ENCODE peak calls at places on chromosomes 12 and 14, in nine cellular contexts. One of them, this sample, is unnamed.

GRCh38 chr12:104742551-104742961 is 215.5 kb downstream of the SLC41A2 start:
- DNase-seq in left lung: no peak
- DNase-seq in thoracic aorta: no peak
- DNase-seq in AG09319: no peak
- DNase-seq in AG04450: no peak
- DNase-seq in OCI-LY7: no peak
- DNase-seq in osteocyte: no peak
- DNase-seq in GM20000: no peak
- DNase-seq in cardiac muscle cell: no peak
- DNase-seq in this sample: no peak

GRCh38 chr12:89574736-89575208 is 48.9 kb upstream of the POC1B start:
- DNase-seq in left lung: no peak
- DNase-seq in thoracic aorta: no peak
- DNase-seq in AG09319: peak; percentile 73
- DNase-seq in AG04450: peak; percentile 63
- DNase-seq in OCI-LY7: peak; percentile 4
- DNase-seq in osteocyte: no peak
- DNase-seq in GM20000: no peak
- DNase-seq in cardiac muscle cell: peak; percentile 87
- DNase-seq in this sample: peak; percentile 18

GRCh38 chr14:93105362-93105761 is 10.4 kb downstream of the ITPK1 start:
- DNase-seq in left lung: peak; percentile 91
- DNase-seq in thoracic aorta: no peak
- DNase-seq in AG09319: peak; percentile 45
- DNase-seq in AG04450: no peak
- DNase-seq in OCI-LY7: no peak
- DNase-seq in osteocyte: no peak
- DNase-seq in GM20000: no peak
- DNase-seq in cardiac muscle cell: peak; percentile 85
- DNase-seq in this sample: peak; percentile 76

GRCh38 chr12:120750806-120751205 is 25.2 kb downstream of the ACADS start:
- DNase-seq in left lung: no peak
- DNase-seq in thoracic aorta: no peak
- DNase-seq in AG09319: no peak
- DNase-seq in AG04450: no peak
- DNase-seq in OCI-LY7: no peak
- DNase-seq in osteocyte: no peak
- DNase-seq in GM20000: no peak
- DNase-seq in cardiac muscle cell: no peak
- DNase-seq in this sample: no peak

GRCh38 chr14:57317248-57317833 is 48.6 kb downstream of the AP5M1 start:
- DNase-seq in left lung: no peak
- DNase-seq in thoracic aorta: peak; percentile 21
- DNase-seq in AG09319: peak; percentile 45
- DNase-seq in AG04450: peak; percentile 51
- DNase-seq in OCI-LY7: peak; percentile 79
- DNase-seq in osteocyte: peak; percentile 87
- DNase-seq in GM20000: peak; percentile 67
- DNase-seq in cardiac muscle cell: peak; percentile 85
- DNase-seq in this sample: peak; percentile 67

GRCh38 chr12:24743891-24744793 is 204.8 kb downstream of the BCAT1 start:
- DNase-seq in left lung: no peak
- DNase-seq in thoracic aorta: no peak
- DNase-seq in AG09319: no peak
- DNase-seq in AG04450: no peak
- DNase-seq in OCI-LY7: no peak
- DNase-seq in osteocyte: no peak
- DNase-seq in GM20000: no peak
- DNase-seq in cardiac muscle cell: peak; percentile 50
- DNase-seq in this sample: no peak

GRCh38 chr12:114045333-114045732 is 79.2 kb upstream of the RBM19 start:
- DNase-seq in left lung: no peak
- DNase-seq in thoracic aorta: no peak
- DNase-seq in AG09319: no peak
- DNase-seq in AG04450: no peak
- DNase-seq in OCI-LY7: no peak
- DNase-seq in osteocyte: no peak
- DNase-seq in GM20000: no peak
- DNase-seq in cardiac muscle cell: no peak
- DNase-seq in this sample: no peak

GRCh38 chr14:65128096-65128495 is 25.8 kb upstream of the MAX start:
- DNase-seq in left lung: no peak
- DNase-seq in thoracic aorta: no peak
- DNase-seq in AG09319: no peak
- DNase-seq in AG04450: no peak
- DNase-seq in OCI-LY7: no peak
- DNase-seq in osteocyte: no peak
- DNase-seq in GM20000: no peak
- DNase-seq in cardiac muscle cell: no peak
- DNase-seq in this sample: no peak

GRCh38 chr12:15788266-15789214 is 648 bp downstream of the EPS8 start:
- DNase-seq in left lung: peak; percentile 61
- DNase-seq in thoracic aorta: no peak
- DNase-seq in AG09319: no peak
- DNase-seq in AG04450: no peak
- DNase-seq in OCI-LY7: no peak
- DNase-seq in osteocyte: peak; percentile 85
- DNase-seq in GM20000: peak; percentile 48
- DNase-seq in cardiac muscle cell: peak; percentile 68
- DNase-seq in this sample: peak; percentile 75

GRCh38 chr12:19884081-19884480 is 444.8 kb downstream of the AEBP2 start:
- DNase-seq in left lung: no peak
- DNase-seq in thoracic aorta: no peak
- DNase-seq in AG09319: no peak
- DNase-seq in AG04450: no peak
- DNase-seq in OCI-LY7: no peak
- DNase-seq in osteocyte: no peak
- DNase-seq in GM20000: no peak
- DNase-seq in cardiac muscle cell: no peak
- DNase-seq in this sample: no peak

GRCh38 chr12:63045020-63045860 is 105.8 kb downstream of the AVPR1A start:
- DNase-seq in left lung: no peak
- DNase-seq in thoracic aorta: no peak
- DNase-seq in AG09319: peak; percentile 25
- DNase-seq in AG04450: peak; percentile 16
- DNase-seq in OCI-LY7: no peak
- DNase-seq in osteocyte: peak; percentile 87
- DNase-seq in GM20000: no peak
- DNase-seq in cardiac muscle cell: peak; percentile 46
- DNase-seq in this sample: peak; percentile 73

GRCh38 chr12:26863515-26863914 is 30.5 kb upstream of the ITPR2 start:
- DNase-seq in left lung: no peak
- DNase-seq in thoracic aorta: no peak
- DNase-seq in AG09319: no peak
- DNase-seq in AG04450: no peak
- DNase-seq in OCI-LY7: peak; percentile 50
- DNase-seq in osteocyte: no peak
- DNase-seq in GM20000: no peak
- DNase-seq in cardiac muscle cell: peak; percentile 8
- DNase-seq in this sample: no peak

GRCh38 chr12:55682087-55682796 is 25.5 kb downstream of the ITGA7 start:
- DNase-seq in left lung: no peak
- DNase-seq in thoracic aorta: no peak
- DNase-seq in AG09319: no peak
- DNase-seq in AG04450: no peak
- DNase-seq in OCI-LY7: no peak
- DNase-seq in osteocyte: no peak
- DNase-seq in GM20000: no peak
- DNase-seq in cardiac muscle cell: no peak
- DNase-seq in this sample: no peak

GRCh38 chr12:69783365-69783764 is 41.7 kb upstream of the MYRFL start:
- DNase-seq in left lung: no peak
- DNase-seq in thoracic aorta: no peak
- DNase-seq in AG09319: no peak
- DNase-seq in AG04450: no peak
- DNase-seq in OCI-LY7: no peak
- DNase-seq in osteocyte: no peak
- DNase-seq in GM20000: no peak
- DNase-seq in cardiac muscle cell: no peak
- DNase-seq in this sample: no peak

GRCh38 chr12:43978546-43978945 is 142.7 kb downstream of the TMEM117 start:
- DNase-seq in left lung: no peak
- DNase-seq in thoracic aorta: no peak
- DNase-seq in AG09319: no peak
- DNase-seq in AG04450: no peak
- DNase-seq in OCI-LY7: no peak
- DNase-seq in osteocyte: no peak
- DNase-seq in GM20000: no peak
- DNase-seq in cardiac muscle cell: no peak
- DNase-seq in this sample: no peak

GRCh38 chr12:32252199-32253073 is 145.8 kb downstream of the BICD1 start:
- DNase-seq in left lung: no peak
- DNase-seq in thoracic aorta: no peak
- DNase-seq in AG09319: no peak
- DNase-seq in AG04450: no peak
- DNase-seq in OCI-LY7: no peak
- DNase-seq in osteocyte: no peak
- DNase-seq in GM20000: peak; percentile 25
- DNase-seq in cardiac muscle cell: no peak
- DNase-seq in this sample: no peak

GRCh38 chr12:74644681-74645080 is 107.0 kb downstream of the ATXN7L3B start:
- DNase-seq in left lung: no peak
- DNase-seq in thoracic aorta: no peak
- DNase-seq in AG09319: no peak
- DNase-seq in AG04450: no peak
- DNase-seq in OCI-LY7: no peak
- DNase-seq in osteocyte: no peak
- DNase-seq in GM20000: no peak
- DNase-seq in cardiac muscle cell: no peak
- DNase-seq in this sample: no peak

GRCh38 chr12:74647241-74647640 is 109.6 kb downstream of the ATXN7L3B start:
- DNase-seq in left lung: no peak
- DNase-seq in thoracic aorta: no peak
- DNase-seq in AG09319: no peak
- DNase-seq in AG04450: no peak
- DNase-seq in OCI-LY7: no peak
- DNase-seq in osteocyte: no peak
- DNase-seq in GM20000: no peak
- DNase-seq in cardiac muscle cell: no peak
- DNase-seq in this sample: no peak

GRCh38 chr12:74641262-74641661 is 103.6 kb downstream of the ATXN7L3B start:
- DNase-seq in left lung: no peak
- DNase-seq in thoracic aorta: no peak
- DNase-seq in AG09319: no peak
- DNase-seq in AG04450: no peak
- DNase-seq in OCI-LY7: peak; percentile 50
- DNase-seq in osteocyte: no peak
- DNase-seq in GM20000: no peak
- DNase-seq in cardiac muscle cell: no peak
- DNase-seq in this sample: no peak

GRCh38 chr12:74641694-74642093 is 104.1 kb downstream of the ATXN7L3B start:
- DNase-seq in left lung: no peak
- DNase-seq in thoracic aorta: no peak
- DNase-seq in AG09319: no peak
- DNase-seq in AG04450: no peak
- DNase-seq in OCI-LY7: peak; percentile 26
- DNase-seq in osteocyte: no peak
- DNase-seq in GM20000: no peak
- DNase-seq in cardiac muscle cell: no peak
- DNase-seq in this sample: no peak

DNA sequence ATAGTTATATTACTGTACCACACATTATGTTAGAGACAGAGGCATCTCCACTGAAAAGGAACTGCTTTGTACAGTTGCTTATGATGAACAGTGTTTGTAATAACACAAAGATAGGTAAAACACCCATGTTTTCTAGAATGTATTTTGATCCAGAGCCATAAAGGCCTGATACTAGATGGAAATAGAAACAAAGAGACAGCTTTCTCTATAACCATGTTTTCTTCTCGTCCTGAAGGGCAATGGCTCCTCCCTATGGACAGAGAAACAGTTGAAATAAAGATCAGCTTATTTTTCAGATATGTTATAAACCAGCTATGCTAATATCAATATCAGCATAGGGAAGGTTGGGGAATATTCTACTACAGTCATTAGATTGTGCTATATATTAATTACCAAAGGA is 109.2 kb downstream of the ATXN7L3B start:
- DNase-seq in left lung: no peak
- DNase-seq in thoracic aorta: no peak
- DNase-seq in AG09319: no peak
- DNase-seq in AG04450: no peak
- DNase-seq in OCI-LY7: peak; percentile 28
- DNase-seq in osteocyte: no peak
- DNase-seq in GM20000: no peak
- DNase-seq in cardiac muscle cell: peak; percentile 1
- DNase-seq in this sample: peak; percentile 30
- TF ChIP-seq CTCF in left lung: no peak
- TF ChIP-seq CTCF in thoracic aorta: no peak
- TF ChIP-seq CTCF in AG09319: no peak
- TF ChIP-seq CTCF in AG04450: no peak
- TF ChIP-seq CTCF in OCI-LY7: peak; percentile 75
- TF ChIP-seq CTCF in osteocyte: peak; percentile 30
- TF ChIP-seq CTCF in GM20000: no peak
- TF ChIP-seq CTCF in cardiac muscle cell: no peak
- TF ChIP-seq CTCF in this sample: peak; percentile 34

DNA sequence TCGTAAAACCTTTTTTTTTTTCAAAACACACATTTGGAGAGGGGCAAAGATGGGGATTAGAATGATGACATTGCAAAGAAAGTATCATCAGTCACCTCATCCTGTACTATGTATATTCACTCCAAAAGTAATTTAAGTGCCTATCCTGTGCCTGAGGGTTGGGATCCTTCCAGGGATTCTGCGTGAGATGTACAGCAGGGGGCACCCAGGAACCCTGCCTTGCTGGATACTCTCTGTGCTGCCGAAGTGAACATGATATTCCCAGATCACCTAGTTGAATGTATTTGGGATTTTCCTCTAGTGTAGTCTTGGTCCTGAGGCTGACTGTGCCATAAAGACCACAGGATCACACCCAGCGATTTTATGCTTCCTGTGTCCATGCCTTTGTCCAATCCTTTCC is 372.7 kb downstream of the IPO8 start:
- DNase-seq in left lung: no peak
- DNase-seq in thoracic aorta: no peak
- DNase-seq in AG09319: no peak
- DNase-seq in AG04450: no peak
- DNase-seq in OCI-LY7: no peak
- DNase-seq in osteocyte: no peak
- DNase-seq in GM20000: no peak
- DNase-seq in cardiac muscle cell: peak; percentile 12
- DNase-seq in this sample: no peak
- TF ChIP-seq CTCF in left lung: no peak
- TF ChIP-seq CTCF in thoracic aorta: no peak
- TF ChIP-seq CTCF in AG09319: no peak
- TF ChIP-seq CTCF in AG04450: peak; percentile 9
- TF ChIP-seq CTCF in OCI-LY7: no peak
- TF ChIP-seq CTCF in osteocyte: no peak
- TF ChIP-seq CTCF in GM20000: no peak
- TF ChIP-seq CTCF in cardiac muscle cell: peak; percentile 28
- TF ChIP-seq CTCF in this sample: no peak

GRCh38 chr12:57112492-57113294 is 1.5 kb upstream of the STAT6 start:
- DNase-seq in left lung: no peak
- DNase-seq in thoracic aorta: no peak
- DNase-seq in AG09319: no peak
- DNase-seq in AG04450: no peak
- DNase-seq in OCI-LY7: no peak
- DNase-seq in osteocyte: no peak
- DNase-seq in GM20000: no peak
- DNase-seq in cardiac muscle cell: no peak
- DNase-seq in this sample: no peak
- TF ChIP-seq CTCF in left lung: peak; percentile 77
- TF ChIP-seq CTCF in thoracic aorta: peak; percentile 69
- TF ChIP-seq CTCF in AG09319: peak; percentile 81
- TF ChIP-seq CTCF in AG04450: no peak
- TF ChIP-seq CTCF in OCI-LY7: peak; percentile 94
- TF ChIP-seq CTCF in osteocyte: no peak
- TF ChIP-seq CTCF in GM20000: peak; percentile 70
- TF ChIP-seq CTCF in cardiac muscle cell: peak; percentile 81
- TF ChIP-seq CTCF in this sample: peak; percentile 85

GRCh38 chr12:53061404-53062010 is 11.6 kb downstream of the TNS2 start:
- DNase-seq in left lung: peak; percentile 82
- DNase-seq in thoracic aorta: no peak
- DNase-seq in AG09319: no peak
- DNase-seq in AG04450: no peak
- DNase-seq in OCI-LY7: no peak
- DNase-seq in osteocyte: no peak
- DNase-seq in GM20000: no peak
- DNase-seq in cardiac muscle cell: peak; percentile 9
- DNase-seq in this sample: no peak
- TF ChIP-seq CTCF in left lung: no peak
- TF ChIP-seq CTCF in thoracic aorta: no peak
- TF ChIP-seq CTCF in AG09319: no peak
- TF ChIP-seq CTCF in AG04450: no peak
- TF ChIP-seq CTCF in OCI-LY7: peak; percentile 60
- TF ChIP-seq CTCF in osteocyte: peak; percentile 7
- TF ChIP-seq CTCF in GM20000: no peak
- TF ChIP-seq CTCF in cardiac muscle cell: peak; percentile 22
- TF ChIP-seq CTCF in this sample: no peak